ENCODE peak calls at places on chromosomes 6 and 20, in nine cellular contexts. I is fibroblast of mammary gland; V is endodermal cell; U is astrocyte of the spinal cord; G is stimulated activated CD4-positive, alpha-beta T cell treated with anti-CD3 and anti-CD28 coated beads, Interleukin-4, amount 100 ng/mL, for 1 hour; C is stimulated activated CD8-positive, alpha-beta memory T cell treated with anti-CD3 and anti-CD28 coated beads, Interleukin-2, amount 100 ng/mL, for 1 hour; T is naive B cell; H is mucosa of gallbladder; W is left kidney. S is an unnamed sample.

GRCh38 chr20:49230575-49231211 is 11.5 kb downstream of the DDX27 start:
- DNase-seq in I (no peak), V (no peak), U (no peak), G (no peak), C (no peak), T (peak; percentile 42), H (no peak), W (no peak), S (no peak)

GRCh38 chr20:57768519-57768918 is 58.7 kb upstream of the PMEPA1 start:
- DNase-seq in I (no peak), V (peak; percentile 68), U (no peak), G (no peak), C (no peak), T (no peak), H (no peak), W (no peak), S (no peak)

GRCh38 chr6:87102296-87102695 is 7.4 kb upstream of the CGA start:
- DNase-seq in I (no peak), V (no peak), U (no peak), G (no peak), C (no peak), T (no peak), H (no peak), W (no peak), S (no peak)

GRCh38 chr6:26124550-26125014 is 37.4 kb downstream of the HFE start:
- DNase-seq in I (no peak), V (no peak), U (no peak), G (no peak), C (no peak), T (no peak), H (no peak), W (no peak), S (no peak)

GRCh38 chr6:98579941-98580340 is 254.4 kb upstream of the POU3F2 start:
- DNase-seq in I (no peak), V (no peak), U (peak; percentile 41), G (no peak), C (no peak), T (no peak), H (no peak), W (no peak), S (no peak)

GRCh38 chr6:154830771-154831170 is 97.6 kb downstream of the SCAF8 start:
- DNase-seq in I (no peak), V (no peak), U (no peak), G (no peak), C (no peak), T (no peak), H (no peak), W (no peak), S (no peak)

GRCh38 chr20:53265304-53265875 is 293.2 kb downstream of the TSHZ2 start:
- DNase-seq in I (no peak), V (no peak), U (no peak), G (no peak), C (no peak), T (no peak), H (no peak), W (peak; percentile 26), S (no peak)

GRCh38 chr6:39816744-39817143 is 24.6 kb downstream of the DAAM2 start:
- DNase-seq in I (no peak), V (no peak), U (no peak), G (no peak), C (no peak), T (no peak), H (peak; percentile 53), W (no peak), S (no peak)

GRCh38 chr6:5898102-5898501 is 108.6 kb downstream of the NRN1 start:
- DNase-seq in I (no peak), V (no peak), U (no peak), G (no peak), C (no peak), T (no peak), H (no peak), W (no peak), S (no peak)

S was measured in SK-N-DZ.